ENCODE peak calls at places on chromosomes 1 and 21, in four cellular contexts. One of them, this sample, is unnamed.

GRCh38 chr1:201452881-201453280 is 16.1 kb downstream of the PHLDA3 start:
- DNase-seq in activated T-cell treated with anti-CD3 and anti-CD28 coated beads, Interleukin-2, amount 50 U/mL, for 24 hours: no peak
- DNase-seq in activated effector memory CD4-positive, alpha-beta T cell treated with Interleukin-2 at 50 U/mL for 16 hours: no peak
- DNase-seq in GM23338: no peak
- DNase-seq in this sample: no peak

GRCh38 chr1:104378414-104378813 is 628.7 kb downstream of the AMY1C start:
- DNase-seq in activated T-cell treated with anti-CD3 and anti-CD28 coated beads, Interleukin-2, amount 50 U/mL, for 24 hours: no peak
- DNase-seq in activated effector memory CD4-positive, alpha-beta T cell treated with Interleukin-2 at 50 U/mL for 16 hours: no peak
- DNase-seq in GM23338: peak
- DNase-seq in this sample: no peak

GRCh38 chr1:153768316-153769126 is 6.7 kb upstream of the SLC27A3 start:
- DNase-seq in activated T-cell treated with anti-CD3 and anti-CD28 coated beads, Interleukin-2, amount 50 U/mL, for 24 hours: no peak
- DNase-seq in activated effector memory CD4-positive, alpha-beta T cell treated with Interleukin-2 at 50 U/mL for 16 hours: no peak
- DNase-seq in GM23338: no peak
- DNase-seq in this sample: no peak

GRCh38 chr1:116412480-116412798 is 39.4 kb downstream of the ATP1A1 start:
- DNase-seq in activated T-cell treated with anti-CD3 and anti-CD28 coated beads, Interleukin-2, amount 50 U/mL, for 24 hours: no peak
- DNase-seq in activated effector memory CD4-positive, alpha-beta T cell treated with Interleukin-2 at 50 U/mL for 16 hours: no peak
- DNase-seq in GM23338: no peak
- DNase-seq in this sample: no peak

GRCh38 chr1:150094734-150095133 is 27.2 kb downstream of the VPS45 start:
- DNase-seq in activated T-cell treated with anti-CD3 and anti-CD28 coated beads, Interleukin-2, amount 50 U/mL, for 24 hours: no peak
- DNase-seq in activated effector memory CD4-positive, alpha-beta T cell treated with Interleukin-2 at 50 U/mL for 16 hours: no peak
- DNase-seq in GM23338: no peak
- DNase-seq in this sample: no peak

GRCh38 chr21:43365611-43366426 is 61.1 kb downstream of the SIK1 start:
- DNase-seq in activated T-cell treated with anti-CD3 and anti-CD28 coated beads, Interleukin-2, amount 50 U/mL, for 24 hours: no peak
- DNase-seq in activated effector memory CD4-positive, alpha-beta T cell treated with Interleukin-2 at 50 U/mL for 16 hours: no peak
- DNase-seq in GM23338: no peak
- DNase-seq in this sample: no peak

GRCh38 chr1:182330303-182330702 is 61.3 kb downstream of the GLUL start:
- DNase-seq in activated T-cell treated with anti-CD3 and anti-CD28 coated beads, Interleukin-2, amount 50 U/mL, for 24 hours: no peak
- DNase-seq in activated effector memory CD4-positive, alpha-beta T cell treated with Interleukin-2 at 50 U/mL for 16 hours: no peak
- DNase-seq in GM23338: no peak
- DNase-seq in this sample: no peak

GRCh38 chr1:107228704-107229103 is 87.9 kb downstream of the NTNG1 start:
- DNase-seq in activated T-cell treated with anti-CD3 and anti-CD28 coated beads, Interleukin-2, amount 50 U/mL, for 24 hours: no peak
- DNase-seq in activated effector memory CD4-positive, alpha-beta T cell treated with Interleukin-2 at 50 U/mL for 16 hours: no peak
- DNase-seq in GM23338: no peak
- DNase-seq in this sample: no peak

GRCh38 chr1:15902882-15903281 is 55.4 kb downstream of the SPEN start:
- DNase-seq in activated T-cell treated with anti-CD3 and anti-CD28 coated beads, Interleukin-2, amount 50 U/mL, for 24 hours: no peak
- DNase-seq in activated effector memory CD4-positive, alpha-beta T cell treated with Interleukin-2 at 50 U/mL for 16 hours: no peak
- DNase-seq in GM23338: no peak
- DNase-seq in this sample: peak